ENCODE peak calls at places on chromosomes 13 and 19, in seven cellular contexts. M, Q, A, O, C, V and L are unnamed samples.

GRCh38 chr19:49160450-49161189 is 3.0 kb downstream of the TRPM4 start:
- DNase-seq in O (no peak), Q (no peak), V (no peak), M (no peak), C (no peak), A (no peak), L (no peak)

GRCh38 chr19:20315543-20315942 is 148.5 kb downstream of the ZNF486 start:
- DNase-seq in O (no peak), Q (no peak), A (no peak), C (no peak), V (no peak), M (no peak), L (no peak)

GRCh38 chr19:42143341-42144234 is 11.3 kb upstream of the POU2F2 start:
- DNase-seq in A (no peak), V (no peak), C (no peak), O (no peak), M (no peak), Q (no peak), L (no peak)

GRCh38 chr13:113852536-113853517 is 11.0 kb downstream of the GAS6 start:
- DNase-seq in V (no peak), M (no peak), A (no peak), Q (no peak), O (no peak), C (no peak), L (no peak)

GRCh38 chr13:25691654-25692053 is 319.9 kb downstream of the ATP8A2 start:
- DNase-seq in M (no peak), Q (no peak), C (no peak), V (no peak), A (no peak), O (no peak), L (no peak)

GRCh38 chr13:99655351-99656091 is 154.2 kb downstream of the TM9SF2 start:
- DNase-seq in Q (no peak), M (no peak), A (no peak), C (no peak), V (peak; percentile 20), O (peak; percentile 26), L (no peak)

GRCh38 chr19:48529156-48529555 is 17.5 kb upstream of the LMTK3 start:
- DNase-seq in C (no peak), A (no peak), V (no peak), M (no peak), Q (no peak), O (no peak), L (no peak)

GRCh38 chr13:91491980-91492379 is 93.6 kb downstream of the GPC5 start:
- DNase-seq in A (no peak), M (no peak), O (no peak), V (no peak), C (no peak), Q (no peak), L (no peak)

GRCh38 chr13:48806522-48806921 is 152.8 kb downstream of the CYSLTR2 start:
- DNase-seq in O (no peak), Q (no peak), C (no peak), A (no peak), V (no peak), M (no peak), L (no peak)

GRCh38 chr19:34489175-34489574 is 7.6 kb downstream of the WTIP start:
- DNase-seq in A (no peak), M (no peak), C (no peak), V (no peak), O (no peak), Q (no peak), L (no peak)